ENCODE peak calls at places on chromosomes 12 and 14, in six cellular contexts. C, M, H, W, Y and Z are unnamed samples.

GRCh38 chr12:68675098-68675842 is 11.5 kb upstream of the NUP107 start:
- DNase-seq in W (no peak), M (peak), Y (no peak), H (no peak), C (no peak), Z (peak)

GRCh38 chr14:35932659-35933159 is 106.6 kb downstream of the BRMS1L start:
- DNase-seq in H (no peak), Y (no peak), C (no peak), M (no peak), W (no peak), Z (no peak)

GRCh38 chr12:110245278-110245868 is 35.7 kb upstream of the ATP2A2 start:
- DNase-seq in Y (no peak), H (no peak), M (peak), W (no peak), C (peak), Z (no peak)

GRCh38 chr14:64501326-64502171 is 2.1 kb downstream of the ZBTB25 start:
- DNase-seq in H (peak), Y (peak), C (peak), W (no peak), M (no peak), Z (peak)

GRCh38 chr14:95526483-95527391 is 8.1 kb upstream of the GLRX5 start:
- DNase-seq in W (peak), M (no peak), Y (no peak), H (no peak), C (no peak), Z (no peak)

GRCh38 chr12:109131522-109132050 is 15.2 kb downstream of the ACACB start:
- DNase-seq in H (no peak), Y (no peak), C (peak), M (no peak), W (no peak), Z (no peak)

GRCh38 chr12:115174928-115175327 is 491.0 kb upstream of the TBX3 start:
- DNase-seq in W (no peak), H (no peak), C (no peak), Y (no peak), M (no peak), Z (no peak)

GRCh38 chr14:68274722-68275121 is 455.1 kb downstream of the RAD51B start:
- DNase-seq in M (no peak), W (no peak), H (no peak), C (no peak), Y (no peak), Z (no peak)

GRCh38 chr14:93285048-93285447 is 47.8 kb downstream of the BTBD7 start:
- DNase-seq in M (no peak), W (no peak), C (no peak), Y (no peak), H (no peak), Z (no peak)

GRCh38 chr12:29743801-29744200 is 39.9 kb downstream of the TMTC1 start:
- DNase-seq in M (no peak), C (no peak), Y (no peak), H (no peak), W (no peak), Z (no peak)

GRCh38 chr12:124642105-124642504 is 74.7 kb upstream of the NCOR2 start:
- DNase-seq in Y (no peak), M (no peak), C (no peak), H (no peak), W (no peak), Z (no peak)

GRCh38 chr12:54373619-54374554 is 9.6 kb upstream of the GPR84 start:
- DNase-seq in Y (no peak), C (no peak), H (no peak), W (no peak), M (no peak), Z (no peak)

GRCh38 chr14:106837870-106838269 is 1311.5 kb downstream of the TMEM121 start:
- DNase-seq in Y (no peak), W (peak), M (no peak), H (no peak), C (no peak), Z (no peak)

GRCh38 chr12:116916714-116917114 is 6.0 kb downstream of the FBXW8 start:
- DNase-seq in C (no peak), W (no peak), Y (no peak), M (no peak), H (no peak), Z (no peak)

GRCh38 chr14:91103116-91103515 is 10.8 kb upstream of the DGLUCY start:
- DNase-seq in W (no peak), C (no peak), H (no peak), M (no peak), Y (no peak), Z (no peak)

GRCh38 chr14:77659822-77660221 is 43.4 kb upstream of the SPTLC2 start:
- DNase-seq in Y (no peak), H (no peak), M (no peak), C (no peak), W (no peak), Z (no peak)

GRCh38 chr12:57766464-57767311 is at the start of gene CYP27B1:
- DNase-seq in W (peak), H (no peak), C (no peak), M (peak), Y (no peak), Z (no peak)

GRCh38 chr12:110317921-110318320 is 36.9 kb downstream of the ATP2A2 start:
- DNase-seq in C (no peak), Y (no peak), M (no peak), W (no peak), H (no peak), Z (no peak)

GRCh38 chr12:106584104-106585064 is 1.6 kb downstream of the RFX4 start:
- DNase-seq in C (no peak), Y (no peak), M (peak), H (no peak), W (peak), Z (no peak)

GRCh38 chr14:22887260-22887989 is 4.4 kb downstream of the REM2 start:
- DNase-seq in W (peak), C (no peak), M (peak), Y (peak), H (peak), Z (peak)

GRCh38 chr12:81627336-81628189 is 131.6 kb downstream of the PPFIA2 start:
- DNase-seq in M (peak), Y (no peak), H (no peak), W (peak), C (no peak), Z (no peak)

GRCh38 chr12:103986823-103987222 is 21.2 kb downstream of the TDG start:
- DNase-seq in M (no peak), C (no peak), Y (no peak), H (no peak), W (no peak), Z (no peak)

GRCh38 chr14:71985538-71986234 is 53.5 kb downstream of the RGS6 start:
- DNase-seq in H (no peak), W (no peak), Y (no peak), M (no peak), C (no peak), Z (no peak)

GRCh38 chr14:31026076-31026394 is at the start of gene STRN3:
- DNase-seq in M (no peak), C (no peak), W (no peak), Y (no peak), H (no peak), Z (no peak)

GRCh38 chr12:96457191-96457930 is 32.0 kb upstream of the CFAP54 start:
- DNase-seq in Y (no peak), W (peak), H (no peak), C (no peak), M (no peak), Z (no peak)

GRCh38 chr12:110100315-110100970 is 23.7 kb upstream of the IFT81 start:
- DNase-seq in H (peak), C (peak), W (peak), M (peak), Y (peak), Z (peak)

GRCh38 chr14:91786188-91786587 is 54.3 kb upstream of the CATSPERB start:
- DNase-seq in C (no peak), W (no peak), Y (no peak), H (no peak), M (no peak), Z (no peak)

GRCh38 chr12:51621155-51621922 is 30.3 kb downstream of the SCN8A start:
- DNase-seq in Y (no peak), H (no peak), W (no peak), M (no peak), C (no peak), Z (no peak)

GRCh38 chr14:96086574-96087077 is 47.5 kb downstream of the C14orf132 start:
- DNase-seq in C (no peak), Y (no peak), H (no peak), M (no peak), W (no peak), Z (no peak)

GRCh38 chr12:8948711-8949524 is 527 bp downstream of the M6PR start:
- DNase-seq in C (no peak), H (no peak), Y (no peak), M (peak), W (no peak), Z (no peak)